ENCODE peak calls at places on chromosome 12, in eight cellular contexts. One of them, this sample, is unnamed.

GRCh38 chr12:75444444-75445136 is 36.0 kb upstream of the GLIPR1 start:
- DNase-seq in BJ: peak; percentile 18
- DNase-seq in AG04450: peak; percentile 7
- DNase-seq in CD8-positive, alpha-beta T cell: no peak
- DNase-seq in activated CD8-positive, alpha-beta T cell treated with anti-CD3 and anti-CD28 coated beads for 36 hours: no peak
- DNase-seq in lower leg skin: no peak
- DNase-seq in lung: no peak
- DNase-seq in suprapubic skin: no peak
- DNase-seq in this sample: peak; percentile 31

GRCh38 chr12:111186347-111186746 is 182.5 kb downstream of the PHETA1 start:
- DNase-seq in lower leg skin: no peak
- DNase-seq in activated CD8-positive, alpha-beta T cell treated with anti-CD3 and anti-CD28 coated beads for 36 hours: no peak
- DNase-seq in BJ: no peak
- DNase-seq in suprapubic skin: no peak
- DNase-seq in AG04450: no peak
- DNase-seq in CD8-positive, alpha-beta T cell: no peak
- DNase-seq in lung: no peak
- DNase-seq in this sample: no peak

GRCh38 chr12:75705749-75706719 is 194.6 kb upstream of the KRR1 start:
- DNase-seq in lower leg skin: no peak
- DNase-seq in AG04450: peak; percentile 99
- DNase-seq in BJ: peak; percentile 79
- DNase-seq in CD8-positive, alpha-beta T cell: no peak
- DNase-seq in lung: peak; percentile 33
- DNase-seq in suprapubic skin: no peak
- DNase-seq in activated CD8-positive, alpha-beta T cell treated with anti-CD3 and anti-CD28 coated beads for 36 hours: no peak
- DNase-seq in this sample: peak; percentile 75

GRCh38 chr12:20576528-20576927 is 118.6 kb upstream of the SLCO1C1 start:
- DNase-seq in lower leg skin: no peak
- DNase-seq in CD8-positive, alpha-beta T cell: no peak
- DNase-seq in BJ: no peak
- DNase-seq in AG04450: no peak
- DNase-seq in suprapubic skin: no peak
- DNase-seq in lung: no peak
- DNase-seq in activated CD8-positive, alpha-beta T cell treated with anti-CD3 and anti-CD28 coated beads for 36 hours: no peak
- DNase-seq in this sample: no peak

GRCh38 chr12:69404851-69405365 is 45.4 kb downstream of the YEATS4 start:
- DNase-seq in lower leg skin: no peak
- DNase-seq in CD8-positive, alpha-beta T cell: no peak
- DNase-seq in suprapubic skin: no peak
- DNase-seq in activated CD8-positive, alpha-beta T cell treated with anti-CD3 and anti-CD28 coated beads for 36 hours: no peak
- DNase-seq in lung: no peak
- DNase-seq in AG04450: no peak
- DNase-seq in BJ: no peak
- DNase-seq in this sample: no peak

GRCh38 chr12:1809606-1810140 is 10.7 kb upstream of the LRTM2 start:
- DNase-seq in AG04450: no peak
- DNase-seq in lung: no peak
- DNase-seq in suprapubic skin: no peak
- DNase-seq in BJ: no peak
- DNase-seq in activated CD8-positive, alpha-beta T cell treated with anti-CD3 and anti-CD28 coated beads for 36 hours: no peak
- DNase-seq in lower leg skin: no peak
- DNase-seq in CD8-positive, alpha-beta T cell: no peak
- DNase-seq in this sample: no peak

GRCh38 chr12:11729008-11729407 is 79.5 kb downstream of the ETV6 start:
- DNase-seq in CD8-positive, alpha-beta T cell: no peak
- DNase-seq in BJ: no peak
- DNase-seq in lower leg skin: no peak
- DNase-seq in suprapubic skin: no peak
- DNase-seq in activated CD8-positive, alpha-beta T cell treated with anti-CD3 and anti-CD28 coated beads for 36 hours: no peak
- DNase-seq in AG04450: no peak
- DNase-seq in lung: no peak
- DNase-seq in this sample: no peak

GRCh38 chr12:2415568-2415944 is 362.8 kb downstream of the CACNA1C start:
- DNase-seq in activated CD8-positive, alpha-beta T cell treated with anti-CD3 and anti-CD28 coated beads for 36 hours: no peak
- DNase-seq in BJ: no peak
- DNase-seq in lower leg skin: no peak
- DNase-seq in CD8-positive, alpha-beta T cell: no peak
- DNase-seq in suprapubic skin: no peak
- DNase-seq in AG04450: no peak
- DNase-seq in lung: no peak
- DNase-seq in this sample: no peak

GRCh38 chr12:50537538-50537919 is 32.7 kb downstream of the DIP2B start:
- DNase-seq in CD8-positive, alpha-beta T cell: no peak
- DNase-seq in lower leg skin: no peak
- DNase-seq in suprapubic skin: no peak
- DNase-seq in BJ: no peak
- DNase-seq in AG04450: no peak
- DNase-seq in lung: no peak
- DNase-seq in activated CD8-positive, alpha-beta T cell treated with anti-CD3 and anti-CD28 coated beads for 36 hours: no peak
- DNase-seq in this sample: no peak

GRCh38 chr12:39272934-39273770 is 169.8 kb downstream of the KIF21A start:
- DNase-seq in AG04450: no peak
- DNase-seq in lower leg skin: no peak
- DNase-seq in suprapubic skin: no peak
- DNase-seq in lung: no peak
- DNase-seq in BJ: no peak
- DNase-seq in activated CD8-positive, alpha-beta T cell treated with anti-CD3 and anti-CD28 coated beads for 36 hours: peak; percentile 33
- DNase-seq in CD8-positive, alpha-beta T cell: peak; percentile 8
- DNase-seq in this sample: peak; percentile 59

GRCh38 chr12:15928870-15929571 is 17.9 kb downstream of the DERA start:
- DNase-seq in CD8-positive, alpha-beta T cell: no peak
- DNase-seq in lung: no peak
- DNase-seq in BJ: no peak
- DNase-seq in activated CD8-positive, alpha-beta T cell treated with anti-CD3 and anti-CD28 coated beads for 36 hours: no peak
- DNase-seq in suprapubic skin: no peak
- DNase-seq in lower leg skin: no peak
- DNase-seq in AG04450: no peak
- DNase-seq in this sample: no peak

GRCh38 chr12:68175566-68176033 is 16.1 kb upstream of the IFNG start:
- DNase-seq in lower leg skin: no peak
- DNase-seq in activated CD8-positive, alpha-beta T cell treated with anti-CD3 and anti-CD28 coated beads for 36 hours: peak; percentile 83
- DNase-seq in BJ: no peak
- DNase-seq in suprapubic skin: no peak
- DNase-seq in CD8-positive, alpha-beta T cell: peak; percentile 60
- DNase-seq in lung: no peak
- DNase-seq in AG04450: no peak
- DNase-seq in this sample: no peak

GRCh38 chr12:39011161-39011560 is 105.8 kb upstream of the CPNE8 start:
- DNase-seq in BJ: no peak
- DNase-seq in activated CD8-positive, alpha-beta T cell treated with anti-CD3 and anti-CD28 coated beads for 36 hours: no peak
- DNase-seq in AG04450: no peak
- DNase-seq in lower leg skin: no peak
- DNase-seq in CD8-positive, alpha-beta T cell: no peak
- DNase-seq in lung: no peak
- DNase-seq in suprapubic skin: no peak
- DNase-seq in this sample: no peak

GRCh38 chr12:98679611-98680005 is 34.5 kb downstream of the APAF1 start:
- DNase-seq in lower leg skin: no peak
- DNase-seq in CD8-positive, alpha-beta T cell: no peak
- DNase-seq in BJ: no peak
- DNase-seq in AG04450: no peak
- DNase-seq in suprapubic skin: no peak
- DNase-seq in lung: no peak
- DNase-seq in activated CD8-positive, alpha-beta T cell treated with anti-CD3 and anti-CD28 coated beads for 36 hours: no peak
- DNase-seq in this sample: no peak

GRCh38 chr12:52927964-52928363 is 21.0 kb upstream of the KRT18 start:
- DNase-seq in CD8-positive, alpha-beta T cell: no peak
- DNase-seq in lower leg skin: no peak
- DNase-seq in AG04450: no peak
- DNase-seq in BJ: no peak
- DNase-seq in activated CD8-positive, alpha-beta T cell treated with anti-CD3 and anti-CD28 coated beads for 36 hours: no peak
- DNase-seq in lung: no peak
- DNase-seq in suprapubic skin: no peak
- DNase-seq in this sample: no peak

GRCh38 chr12:62856454-62856853 is 78.5 kb downstream of the PPM1H start:
- DNase-seq in CD8-positive, alpha-beta T cell: no peak
- DNase-seq in lung: no peak
- DNase-seq in BJ: no peak
- DNase-seq in lower leg skin: no peak
- DNase-seq in suprapubic skin: no peak
- DNase-seq in activated CD8-positive, alpha-beta T cell treated with anti-CD3 and anti-CD28 coated beads for 36 hours: no peak
- DNase-seq in AG04450: no peak
- DNase-seq in this sample: no peak

GRCh38 chr12:6869049-6870021 is 2.0 kb downstream of the TPI1 start:
- DNase-seq in lower leg skin: peak; percentile 95
- DNase-seq in lung: peak; percentile 89
- DNase-seq in suprapubic skin: peak; percentile 89
- DNase-seq in AG04450: peak; percentile 48
- DNase-seq in BJ: no peak
- DNase-seq in CD8-positive, alpha-beta T cell: peak; percentile 92
- DNase-seq in activated CD8-positive, alpha-beta T cell treated with anti-CD3 and anti-CD28 coated beads for 36 hours: peak; percentile 91
- DNase-seq in this sample: peak; percentile 80

GRCh38 chr12:1234073-1234472 is 243.1 kb downstream of the ERC1 start:
- DNase-seq in AG04450: no peak
- DNase-seq in suprapubic skin: no peak
- DNase-seq in BJ: no peak
- DNase-seq in lung: no peak
- DNase-seq in CD8-positive, alpha-beta T cell: no peak
- DNase-seq in activated CD8-positive, alpha-beta T cell treated with anti-CD3 and anti-CD28 coated beads for 36 hours: no peak
- DNase-seq in lower leg skin: no peak
- DNase-seq in this sample: peak; percentile 18

DNA sequence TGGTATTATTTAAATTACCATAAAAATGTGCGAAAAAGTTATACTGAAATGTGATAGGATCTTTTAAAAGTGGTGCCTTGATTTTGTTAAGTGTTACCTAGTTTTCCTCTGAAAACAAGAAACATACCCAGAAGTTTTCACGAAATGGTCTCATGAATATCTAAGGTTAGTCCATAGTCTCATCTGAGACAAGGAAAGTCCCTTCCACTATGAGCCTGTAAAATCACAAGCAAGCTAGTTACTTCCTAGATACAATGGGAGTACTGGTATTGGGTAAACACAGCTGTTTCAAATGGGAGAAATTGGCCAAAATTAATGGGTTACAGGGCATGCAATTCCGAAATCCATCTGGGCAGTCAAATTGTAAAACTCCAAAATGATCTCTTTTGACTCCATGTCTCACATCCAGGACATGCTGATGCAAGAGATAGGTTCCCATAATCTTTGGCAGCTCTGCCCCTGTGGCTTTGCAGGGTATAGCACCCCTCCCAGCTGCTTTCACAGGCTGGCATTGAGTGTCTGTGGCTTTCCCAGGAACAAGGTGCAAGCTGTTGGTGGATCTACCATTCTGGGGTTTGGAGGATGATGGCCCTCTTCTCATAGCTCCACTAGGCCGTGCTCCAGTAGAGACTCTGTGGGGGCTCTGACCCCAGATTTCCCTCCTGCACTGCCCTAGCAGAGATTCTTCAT is 271.4 kb downstream of the NAV3 start:
- DNase-seq in CD8-positive, alpha-beta T cell: no peak
- DNase-seq in activated CD8-positive, alpha-beta T cell treated with anti-CD3 and anti-CD28 coated beads for 36 hours: no peak
- DNase-seq in BJ: no peak
- DNase-seq in suprapubic skin: no peak
- DNase-seq in lower leg skin: no peak
- DNase-seq in AG04450: no peak
- DNase-seq in lung: no peak
- DNase-seq in this sample: no peak
- TF ChIP-seq CTCF in CD8-positive, alpha-beta T cell: no peak
- TF ChIP-seq CTCF in activated CD8-positive, alpha-beta T cell treated with anti-CD3 and anti-CD28 coated beads for 36 hours: no peak
- TF ChIP-seq CTCF in BJ: no peak
- TF ChIP-seq CTCF in suprapubic skin: no peak
- TF ChIP-seq CTCF in lower leg skin: no peak
- TF ChIP-seq CTCF in AG04450: no peak
- TF ChIP-seq CTCF in lung: no peak
- TF ChIP-seq CTCF in this sample: no peak

GRCh38 chr12:27821259-27821973 is 41.4 kb upstream of the MANSC4 start:
- DNase-seq in activated CD8-positive, alpha-beta T cell treated with anti-CD3 and anti-CD28 coated beads for 36 hours: peak; percentile 49
- DNase-seq in CD8-positive, alpha-beta T cell: peak; percentile 35
- DNase-seq in lung: no peak
- DNase-seq in suprapubic skin: no peak
- DNase-seq in AG04450: peak; percentile 56
- DNase-seq in lower leg skin: no peak
- DNase-seq in BJ: peak; percentile 27
- DNase-seq in this sample: peak; percentile 86
- TF ChIP-seq CTCF in activated CD8-positive, alpha-beta T cell treated with anti-CD3 and anti-CD28 coated beads for 36 hours: peak; percentile 97
- TF ChIP-seq CTCF in CD8-positive, alpha-beta T cell: peak; percentile 72
- TF ChIP-seq CTCF in lung: peak; percentile 50
- TF ChIP-seq CTCF in suprapubic skin: peak; percentile 67
- TF ChIP-seq CTCF in AG04450: peak; percentile 81
- TF ChIP-seq CTCF in lower leg skin: peak; percentile 30
- TF ChIP-seq CTCF in BJ: peak; percentile 77
- TF ChIP-seq CTCF in this sample: peak; percentile 73

GRCh38 chr12:47798481-47798948 is 21.2 kb downstream of the HDAC7 start:
- DNase-seq in CD8-positive, alpha-beta T cell: no peak
- DNase-seq in activated CD8-positive, alpha-beta T cell treated with anti-CD3 and anti-CD28 coated beads for 36 hours: no peak
- DNase-seq in BJ: no peak
- DNase-seq in lung: no peak
- DNase-seq in suprapubic skin: no peak
- DNase-seq in lower leg skin: no peak
- DNase-seq in AG04450: no peak
- DNase-seq in this sample: no peak

GRCh38 chr12:47795814-47796411 is 22.9 kb downstream of the SLC48A1 start:
- DNase-seq in BJ: no peak
- DNase-seq in activated CD8-positive, alpha-beta T cell treated with anti-CD3 and anti-CD28 coated beads for 36 hours: no peak
- DNase-seq in CD8-positive, alpha-beta T cell: no peak
- DNase-seq in lower leg skin: no peak
- DNase-seq in AG04450: no peak
- DNase-seq in suprapubic skin: no peak
- DNase-seq in lung: no peak
- DNase-seq in this sample: no peak

GRCh38 chr12:47799357-47799955 is 20.2 kb downstream of the HDAC7 start:
- DNase-seq in CD8-positive, alpha-beta T cell: no peak
- DNase-seq in lung: no peak
- DNase-seq in lower leg skin: no peak
- DNase-seq in AG04450: no peak
- DNase-seq in activated CD8-positive, alpha-beta T cell treated with anti-CD3 and anti-CD28 coated beads for 36 hours: no peak
- DNase-seq in BJ: no peak
- DNase-seq in suprapubic skin: no peak
- DNase-seq in this sample: no peak

GRCh38 chr12:47795121-47795813 is 22.2 kb downstream of the SLC48A1 start:
- DNase-seq in AG04450: no peak
- DNase-seq in lung: no peak
- DNase-seq in BJ: no peak
- DNase-seq in CD8-positive, alpha-beta T cell: no peak
- DNase-seq in activated CD8-positive, alpha-beta T cell treated with anti-CD3 and anti-CD28 coated beads for 36 hours: no peak
- DNase-seq in suprapubic skin: no peak
- DNase-seq in lower leg skin: no peak
- DNase-seq in this sample: no peak

GRCh38 chr12:47797432-47797831 is 22.3 kb downstream of the HDAC7 start:
- DNase-seq in lung: no peak
- DNase-seq in activated CD8-positive, alpha-beta T cell treated with anti-CD3 and anti-CD28 coated beads for 36 hours: peak; percentile 56
- DNase-seq in AG04450: no peak
- DNase-seq in BJ: no peak
- DNase-seq in suprapubic skin: no peak
- DNase-seq in lower leg skin: no peak
- DNase-seq in CD8-positive, alpha-beta T cell: peak; percentile 61
- DNase-seq in this sample: peak; percentile 41
- TF ChIP-seq CTCF in lung: no peak
- TF ChIP-seq CTCF in activated CD8-positive, alpha-beta T cell treated with anti-CD3 and anti-CD28 coated beads for 36 hours: peak; percentile 19
- TF ChIP-seq CTCF in AG04450: peak; percentile 38
- TF ChIP-seq CTCF in BJ: peak; percentile 29
- TF ChIP-seq CTCF in suprapubic skin: peak; percentile 14
- TF ChIP-seq CTCF in lower leg skin: no peak
- TF ChIP-seq CTCF in CD8-positive, alpha-beta T cell: peak; percentile 35
- TF ChIP-seq CTCF in this sample: peak; percentile 25

DNA sequence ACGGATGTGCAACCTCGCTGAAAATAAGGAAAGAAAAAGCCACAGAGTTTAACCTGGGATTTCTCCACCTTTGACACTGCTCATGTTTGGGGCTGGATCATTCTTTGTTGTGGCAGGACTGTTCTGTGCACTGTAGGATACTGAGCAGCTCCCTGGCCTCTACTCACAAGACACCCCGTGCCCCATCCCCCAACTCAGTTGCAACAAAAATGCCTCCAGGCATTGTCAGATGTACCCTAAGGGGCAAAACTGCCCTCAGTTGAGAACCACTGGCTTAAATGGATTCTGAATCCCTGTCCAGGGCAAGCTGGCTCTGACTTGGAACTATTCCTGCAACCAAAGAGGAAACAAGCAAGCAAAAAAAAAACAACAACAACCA is 2.1 kb downstream of the GLTP start:
- DNase-seq in suprapubic skin: no peak
- DNase-seq in BJ: no peak
- DNase-seq in AG04450: no peak
- DNase-seq in CD8-positive, alpha-beta T cell: no peak
- DNase-seq in activated CD8-positive, alpha-beta T cell treated with anti-CD3 and anti-CD28 coated beads for 36 hours: no peak
- DNase-seq in lung: no peak
- DNase-seq in lower leg skin: no peak
- DNase-seq in this sample: no peak
- TF ChIP-seq CTCF in suprapubic skin: no peak
- TF ChIP-seq CTCF in BJ: no peak
- TF ChIP-seq CTCF in AG04450: no peak
- TF ChIP-seq CTCF in CD8-positive, alpha-beta T cell: no peak
- TF ChIP-seq CTCF in activated CD8-positive, alpha-beta T cell treated with anti-CD3 and anti-CD28 coated beads for 36 hours: no peak
- TF ChIP-seq CTCF in lung: no peak
- TF ChIP-seq CTCF in lower leg skin: no peak
- TF ChIP-seq CTCF in this sample: no peak